ENCODE peak calls at places on chromosomes 5 and 9, in seven cellular contexts. One of them, this sample, is unnamed.

GRCh38 chr5:179620703-179621350 is 2.6 kb downstream of the HNRNPH1 start:
- DNase-seq in right lobe of liver: no peak
- DNase-seq in A549: no peak
- DNase-seq in vagina: no peak
- DNase-seq in prostate gland: no peak
- DNase-seq in stomach: no peak
- DNase-seq in ovary: no peak
- DNase-seq in this sample: no peak

GRCh38 chr5:119022017-119022745 is 33.8 kb upstream of the DTWD2 start:
- DNase-seq in prostate gland: no peak
- DNase-seq in right lobe of liver: no peak
- DNase-seq in A549: peak; percentile 55
- DNase-seq in vagina: no peak
- DNase-seq in ovary: no peak
- DNase-seq in stomach: no peak
- DNase-seq in this sample: no peak

GRCh38 chr9:3337515-3337914 is 188.3 kb downstream of the RFX3 start:
- DNase-seq in stomach: no peak
- DNase-seq in vagina: no peak
- DNase-seq in prostate gland: no peak
- DNase-seq in ovary: no peak
- DNase-seq in right lobe of liver: no peak
- DNase-seq in A549: no peak
- DNase-seq in this sample: peak; percentile 51

GRCh38 chr5:138824924-138825863 is 49.9 kb downstream of the LRRTM2 start:
- DNase-seq in stomach: no peak
- DNase-seq in prostate gland: no peak
- DNase-seq in A549: peak; percentile 11
- DNase-seq in ovary: no peak
- DNase-seq in right lobe of liver: no peak
- DNase-seq in vagina: no peak
- DNase-seq in this sample: no peak

GRCh38 chr5:132090107-132090506 is 16.5 kb downstream of the CSF2 start:
- DNase-seq in vagina: no peak
- DNase-seq in right lobe of liver: no peak
- DNase-seq in ovary: no peak
- DNase-seq in prostate gland: no peak
- DNase-seq in stomach: no peak
- DNase-seq in A549: peak; percentile 11
- DNase-seq in this sample: no peak

GRCh38 chr9:35755071-35755470 is 995 bp upstream of the MSMP start:
- DNase-seq in right lobe of liver: no peak
- DNase-seq in prostate gland: no peak
- DNase-seq in ovary: no peak
- DNase-seq in vagina: no peak
- DNase-seq in stomach: no peak
- DNase-seq in A549: no peak
- DNase-seq in this sample: no peak

GRCh38 chr5:137753227-137753985 is 757 bp downstream of the HNRNPA0 start:
- DNase-seq in vagina: no peak
- DNase-seq in A549: no peak
- DNase-seq in prostate gland: peak; percentile 35
- DNase-seq in right lobe of liver: peak; percentile 63
- DNase-seq in stomach: peak; percentile 49
- DNase-seq in ovary: peak; percentile 28
- DNase-seq in this sample: peak; percentile 33

GRCh38 chr9:297104-297794 is 82.6 kb downstream of the DOCK8 start:
- DNase-seq in stomach: peak; percentile 60
- DNase-seq in right lobe of liver: peak; percentile 53
- DNase-seq in vagina: no peak
- DNase-seq in A549: peak; percentile 38
- DNase-seq in prostate gland: peak; percentile 26
- DNase-seq in ovary: no peak
- DNase-seq in this sample: no peak

GRCh38 chr5:134003064-134003956 is 1.5 kb downstream of the VDAC1 start:
- DNase-seq in stomach: no peak
- DNase-seq in ovary: no peak
- DNase-seq in vagina: no peak
- DNase-seq in right lobe of liver: no peak
- DNase-seq in A549: no peak
- DNase-seq in prostate gland: no peak
- DNase-seq in this sample: no peak

GRCh38 chr5:134001938-134002731 is 2.6 kb downstream of the VDAC1 start:
- DNase-seq in ovary: no peak
- DNase-seq in stomach: no peak
- DNase-seq in right lobe of liver: no peak
- DNase-seq in prostate gland: no peak
- DNase-seq in A549: no peak
- DNase-seq in vagina: no peak
- DNase-seq in this sample: no peak

GRCh38 chr5:134004626-134005414 is at the start of gene VDAC1:
- DNase-seq in prostate gland: peak; percentile 69
- DNase-seq in stomach: peak; percentile 76
- DNase-seq in A549: peak; percentile 88
- DNase-seq in right lobe of liver: peak; percentile 80
- DNase-seq in vagina: no peak
- DNase-seq in ovary: peak; percentile 77
- DNase-seq in this sample: peak; percentile 91

GRCh38 chr5:134005415-134006118 is 792 bp upstream of the VDAC1 start:
- DNase-seq in ovary: peak; percentile 42
- DNase-seq in right lobe of liver: peak; percentile 57
- DNase-seq in A549: peak; percentile 48
- DNase-seq in stomach: peak; percentile 50
- DNase-seq in prostate gland: peak; percentile 19
- DNase-seq in vagina: no peak
- DNase-seq in this sample: peak; percentile 65

DNA sequence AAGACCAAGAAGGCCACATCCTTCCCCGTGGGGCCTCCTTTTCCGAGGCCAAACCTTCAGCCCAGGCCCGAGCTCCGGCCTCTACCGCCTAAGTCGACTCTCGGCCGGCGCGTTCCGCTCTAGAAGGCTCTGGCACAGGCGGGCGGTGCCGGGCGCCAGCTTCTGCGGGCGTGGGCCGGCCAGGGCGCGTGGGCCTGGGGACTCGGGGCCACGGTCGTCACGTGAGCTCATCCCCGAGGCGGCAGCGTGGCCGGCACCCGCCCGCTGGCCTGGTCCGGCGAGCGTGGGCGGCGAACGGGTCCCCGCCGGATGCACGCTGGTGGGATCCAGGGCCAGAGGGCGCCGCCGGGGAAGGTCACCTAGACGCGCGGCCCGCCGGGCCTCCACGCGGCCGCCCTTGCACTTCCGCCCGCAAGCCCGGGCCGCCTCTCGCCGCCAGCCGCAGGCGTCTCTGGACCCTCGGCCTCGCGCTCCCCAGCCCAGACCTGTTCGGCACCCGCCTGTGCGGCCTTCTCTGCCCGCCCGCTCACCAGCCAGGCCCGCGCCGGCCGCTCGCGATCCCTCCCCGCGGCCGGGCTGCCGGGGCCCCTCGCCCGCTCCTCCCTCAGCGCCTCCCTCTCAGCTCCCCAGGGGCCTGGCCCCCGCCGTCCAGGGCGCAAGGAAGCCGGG is 684 bp downstream of the VDAC1 start:
- DNase-seq in stomach: peak; percentile 61
- DNase-seq in A549: peak; percentile 49
- DNase-seq in vagina: no peak
- DNase-seq in prostate gland: peak; percentile 33
- DNase-seq in right lobe of liver: peak; percentile 76
- DNase-seq in ovary: peak; percentile 55
- DNase-seq in this sample: peak; percentile 78
- TF ChIP-seq POLR2A in stomach: no peak
- TF ChIP-seq POLR2A in A549: no peak
- TF ChIP-seq POLR2A in vagina: no peak
- TF ChIP-seq POLR2A in prostate gland: peak; percentile 16
- TF ChIP-seq POLR2A in right lobe of liver: peak; percentile 36
- TF ChIP-seq POLR2A in ovary: no peak
- TF ChIP-seq POLR2A in this sample: no peak

GRCh38 chr5:178454308-178454707 is 135.9 kb downstream of the COL23A1 start:
- DNase-seq in A549: no peak
- DNase-seq in stomach: peak; percentile 14
- DNase-seq in vagina: no peak
- DNase-seq in ovary: no peak
- DNase-seq in prostate gland: no peak
- DNase-seq in right lobe of liver: no peak
- DNase-seq in this sample: no peak

GRCh38 chr5:178457471-178457870 is 132.7 kb downstream of the COL23A1 start:
- DNase-seq in prostate gland: no peak
- DNase-seq in vagina: no peak
- DNase-seq in A549: no peak
- DNase-seq in right lobe of liver: no peak
- DNase-seq in ovary: no peak
- DNase-seq in stomach: no peak
- DNase-seq in this sample: no peak

GRCh38 chr5:178454821-178455479 is 135.2 kb downstream of the COL23A1 start:
- DNase-seq in A549: no peak
- DNase-seq in ovary: no peak
- DNase-seq in stomach: no peak
- DNase-seq in right lobe of liver: no peak
- DNase-seq in prostate gland: no peak
- DNase-seq in vagina: no peak
- DNase-seq in this sample: no peak

GRCh38 chr5:178453224-178453623 is 137.0 kb downstream of the COL23A1 start:
- DNase-seq in A549: no peak
- DNase-seq in stomach: peak; percentile 16
- DNase-seq in vagina: no peak
- DNase-seq in prostate gland: no peak
- DNase-seq in right lobe of liver: no peak
- DNase-seq in ovary: no peak
- DNase-seq in this sample: no peak

DNA sequence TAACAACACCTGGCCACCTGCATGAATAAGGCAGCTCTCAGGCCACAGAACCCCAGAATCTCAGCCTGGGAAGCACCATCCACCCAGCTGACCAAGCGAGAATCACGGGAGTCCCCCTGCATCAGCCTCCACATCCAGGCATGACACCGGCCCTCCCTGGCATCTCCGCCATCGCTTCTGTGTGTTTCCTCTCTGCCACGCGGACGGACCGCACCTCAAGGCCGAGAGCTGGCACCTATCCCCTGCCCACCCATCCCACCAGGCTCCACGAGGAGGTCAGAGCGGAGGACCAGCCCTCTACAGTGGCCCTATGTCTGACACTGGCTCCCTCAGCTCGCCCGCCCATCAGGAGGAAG is 134.7 kb downstream of the COL23A1 start:
- DNase-seq in stomach: no peak
- DNase-seq in ovary: no peak
- DNase-seq in A549: no peak
- DNase-seq in vagina: no peak
- DNase-seq in right lobe of liver: no peak
- DNase-seq in prostate gland: no peak
- DNase-seq in this sample: no peak
- TF ChIP-seq POLR2A in stomach: no peak
- TF ChIP-seq POLR2A in ovary: no peak
- TF ChIP-seq POLR2A in A549: no peak
- TF ChIP-seq POLR2A in vagina: no peak
- TF ChIP-seq POLR2A in right lobe of liver: no peak
- TF ChIP-seq POLR2A in prostate gland: no peak
- TF ChIP-seq POLR2A in this sample: no peak

GRCh38 chr9:132240860-132241482 is 79.1 kb downstream of the NTNG2 start:
- DNase-seq in vagina: peak; percentile 97
- DNase-seq in A549: peak; percentile 97
- DNase-seq in stomach: peak; percentile 99
- DNase-seq in right lobe of liver: peak; percentile 94
- DNase-seq in ovary: peak; percentile 98
- DNase-seq in prostate gland: peak; percentile 97
- DNase-seq in this sample: peak; percentile 100

GRCh38 chr9:132242621-132243155 is 80.8 kb downstream of the NTNG2 start:
- DNase-seq in A549: no peak
- DNase-seq in ovary: no peak
- DNase-seq in right lobe of liver: no peak
- DNase-seq in prostate gland: no peak
- DNase-seq in stomach: no peak
- DNase-seq in vagina: no peak
- DNase-seq in this sample: no peak

GRCh38 chr9:132239999-132240859 is 78.4 kb downstream of the NTNG2 start:
- DNase-seq in prostate gland: no peak
- DNase-seq in stomach: no peak
- DNase-seq in A549: no peak
- DNase-seq in vagina: no peak
- DNase-seq in ovary: peak; percentile 35
- DNase-seq in right lobe of liver: no peak
- DNase-seq in this sample: no peak

GRCh38 chr9:132241840-132242620 is 80.2 kb downstream of the NTNG2 start:
- DNase-seq in prostate gland: no peak
- DNase-seq in A549: no peak
- DNase-seq in right lobe of liver: no peak
- DNase-seq in ovary: peak; percentile 39
- DNase-seq in stomach: peak; percentile 51
- DNase-seq in vagina: no peak
- DNase-seq in this sample: no peak

DNA sequence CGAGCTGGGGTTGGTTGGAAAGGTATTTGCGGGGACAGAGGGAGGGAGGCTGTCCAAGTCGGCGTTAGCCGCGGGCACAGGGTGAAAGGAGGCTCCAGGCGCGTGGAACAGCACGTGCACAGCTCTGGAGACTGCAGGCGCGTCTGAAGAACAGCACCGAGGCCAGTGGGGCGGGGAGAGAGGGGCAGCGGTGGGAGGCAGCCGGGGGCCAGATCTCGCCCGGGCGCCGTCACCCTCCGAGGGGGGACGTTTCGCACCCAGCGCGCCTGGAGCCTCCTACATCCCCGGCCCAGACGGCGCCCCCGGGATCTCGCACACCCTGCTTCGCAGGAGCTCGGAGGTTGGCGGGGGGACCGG is 79.6 kb downstream of the NTNG2 start:
- DNase-seq in vagina: no peak
- DNase-seq in right lobe of liver: no peak
- DNase-seq in prostate gland: no peak
- DNase-seq in ovary: no peak
- DNase-seq in A549: no peak
- DNase-seq in stomach: no peak
- DNase-seq in this sample: no peak
- TF ChIP-seq POLR2A in vagina: no peak
- TF ChIP-seq POLR2A in right lobe of liver: no peak
- TF ChIP-seq POLR2A in prostate gland: peak; percentile 65
- TF ChIP-seq POLR2A in ovary: no peak
- TF ChIP-seq POLR2A in A549: no peak
- TF ChIP-seq POLR2A in stomach: no peak
- TF ChIP-seq POLR2A in this sample: no peak

GRCh38 chr9:113373255-113373654 is 3.5 kb downstream of the HDHD3 start:
- DNase-seq in right lobe of liver: no peak
- DNase-seq in A549: no peak
- DNase-seq in vagina: no peak
- DNase-seq in prostate gland: no peak
- DNase-seq in ovary: no peak
- DNase-seq in stomach: no peak
- DNase-seq in this sample: no peak

GRCh38 chr9:113372059-113372458 is 4.7 kb downstream of the HDHD3 start:
- DNase-seq in vagina: no peak
- DNase-seq in A549: no peak
- DNase-seq in right lobe of liver: no peak
- DNase-seq in stomach: no peak
- DNase-seq in ovary: no peak
- DNase-seq in prostate gland: no peak
- DNase-seq in this sample: no peak

GRCh38 chr9:113373676-113374392 is 3.0 kb downstream of the HDHD3 start:
- DNase-seq in right lobe of liver: no peak
- DNase-seq in vagina: no peak
- DNase-seq in ovary: no peak
- DNase-seq in prostate gland: no peak
- DNase-seq in A549: no peak
- DNase-seq in stomach: no peak
- DNase-seq in this sample: no peak

GRCh38 chr9:113376634-113377531 is at the start of gene HDHD3:
- DNase-seq in prostate gland: peak; percentile 88
- DNase-seq in vagina: no peak
- DNase-seq in right lobe of liver: peak; percentile 90
- DNase-seq in A549: peak; percentile 87
- DNase-seq in stomach: peak; percentile 91
- DNase-seq in ovary: peak; percentile 84
- DNase-seq in this sample: peak; percentile 80

GRCh38 chr9:113375057-113376023 is 1.4 kb downstream of the HDHD3 start:
- DNase-seq in prostate gland: no peak
- DNase-seq in vagina: no peak
- DNase-seq in ovary: no peak
- DNase-seq in stomach: peak; percentile 49
- DNase-seq in A549: peak; percentile 22
- DNase-seq in right lobe of liver: no peak
- DNase-seq in this sample: no peak
- TF ChIP-seq POLR2A in prostate gland: no peak
- TF ChIP-seq POLR2A in vagina: no peak
- TF ChIP-seq POLR2A in ovary: no peak
- TF ChIP-seq POLR2A in stomach: no peak
- TF ChIP-seq POLR2A in A549: no peak
- TF ChIP-seq POLR2A in right lobe of liver: no peak
- TF ChIP-seq POLR2A in this sample: no peak

This sample was measured in heart left ventricle.